ENCODE peak calls at places on chromosomes 2 and 18, in eight cellular contexts. O is GM12865, X is nephron progenitor cell, Q is endothelial cell, G is tibial artery, Z is type B pancreatic cell, C is GM13977, D is GM20000. R is an unnamed sample.

GRCh38 chr18:24023185-24023814 is 8.7 kb downstream of the TTC39C start:
- DNase-seq in C (no peak), X (peak; percentile 9), Z (no peak), D (no peak), O (no peak), Q (peak; percentile 11), G (no peak), R (no peak)

GRCh38 chr18:23230688-23231087 is 95.4 kb downstream of the CABLES1 start:
- DNase-seq in O (no peak), G (peak; percentile 84), C (no peak), Z (no peak), X (no peak), Q (no peak), D (no peak), R (no peak)

GRCh38 chr18:26803643-26804042 is 61.9 kb downstream of the AQP4 start:
- DNase-seq in Z (no peak), Q (no peak), C (no peak), O (no peak), X (no peak), G (no peak), D (no peak), R (no peak)

GRCh38 chr18:9535430-9535972 is 60.2 kb downstream of the RALBP1 start:
- DNase-seq in C (no peak), D (no peak), G (peak; percentile 84), Q (no peak), X (no peak), O (no peak), Z (no peak), R (no peak)

GRCh38 chr2:60641866-60642788 is 88.7 kb upstream of the BCL11A start:
- DNase-seq in C (peak; percentile 41), Q (peak; percentile 39), Z (no peak), D (peak; percentile 47), X (peak; percentile 47), G (no peak), O (peak; percentile 70), R (peak; percentile 28)

GRCh38 chr2:109393211-109393610 is 220.6 kb downstream of the SEPTIN10 start:
- DNase-seq in Z (no peak), D (no peak), C (no peak), O (no peak), X (no peak), G (no peak), Q (no peak), R (no peak)

GRCh38 chr2:235458839-235459273 is 35.0 kb upstream of the AGAP1 start:
- DNase-seq in O (no peak), C (no peak), D (no peak), X (no peak), Z (no peak), G (no peak), Q (peak; percentile 10), R (no peak)

GRCh38 chr2:215624423-215624829 is 188.6 kb upstream of the FN1 start:
- DNase-seq in G (peak; percentile 83), X (no peak), C (no peak), D (no peak), Z (no peak), Q (no peak), O (no peak), R (no peak)

GRCh38 chr2:11753886-11754704 is 7.7 kb downstream of the LPIN1 start:
- DNase-seq in X (no peak), D (peak; percentile 51), G (no peak), C (no peak), Q (no peak), O (peak; percentile 68), Z (no peak), R (peak; percentile 58)

GRCh38 chr2:112217854-112218253 is 37.0 kb downstream of the ZC3H8 start:
- DNase-seq in O (peak; percentile 7), D (no peak), G (no peak), Z (no peak), Q (no peak), C (no peak), X (no peak), R (no peak)

GRCh38 chr2:65003037-65003436 is 13.8 kb downstream of the SLC1A4 start:
- DNase-seq in X (no peak), G (no peak), D (no peak), O (no peak), Z (no peak), C (no peak), Q (no peak), R (no peak)

GRCh38 chr2:12046641-12047040 is 300.2 kb downstream of the LPIN1 start:
- DNase-seq in D (no peak), Z (no peak), G (no peak), C (no peak), X (no peak), Q (no peak), O (no peak), R (no peak)

GRCh38 chr2:99818842-99819241 is 323.5 kb downstream of the AFF3 start:
- DNase-seq in Q (no peak), Z (no peak), O (peak; percentile 20), D (no peak), C (no peak), X (no peak), G (no peak), R (no peak)
- TF ChIP-seq CTCF in Q (no peak), Z (peak; percentile 55), O (peak; percentile 2), D (no peak), C (peak; percentile 12), X (no peak), G (no peak), R (no peak)

GRCh38 chr2:236607471-236608307 is 38.1 kb downstream of the ACKR3 start:
- DNase-seq in Z (no peak), G (no peak), D (no peak), C (no peak), X (no peak), Q (no peak), O (peak; percentile 13), R (no peak)
- TF ChIP-seq CTCF in Z (peak; percentile 55), G (no peak), D (no peak), C (peak; percentile 4), X (no peak), Q (no peak), O (no peak), R (no peak)

DNA sequence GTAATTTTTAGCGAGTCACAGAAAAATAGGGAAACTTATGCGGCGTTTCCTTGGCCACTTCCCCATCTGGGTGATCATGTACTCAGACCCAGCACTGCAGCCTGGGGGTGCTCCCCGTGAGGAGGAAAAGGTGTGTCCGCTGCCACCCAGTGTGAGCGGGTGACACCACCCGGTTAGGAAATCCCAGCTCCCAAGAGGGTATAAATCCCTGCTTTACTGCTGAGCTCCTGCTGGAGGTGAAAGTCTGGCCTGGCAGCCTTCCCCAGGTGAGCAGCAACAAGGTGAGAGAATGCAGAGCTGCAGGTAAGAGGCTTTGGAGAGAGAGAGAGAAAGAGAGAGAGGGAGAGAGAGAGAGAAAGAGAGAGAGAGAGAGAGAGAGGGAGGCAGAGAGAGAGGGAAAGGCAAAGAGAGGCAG is at the start of gene IL1R2:
- DNase-seq in G (peak; percentile 71), X (no peak), Z (no peak), Q (no peak), O (no peak), D (no peak), C (no peak), R (peak; percentile 85)
- TF ChIP-seq CTCF in G (no peak), X (no peak), Z (no peak), Q (no peak), O (no peak), D (no peak), C (no peak), R (no peak)

GRCh38 chr2:217934321-217935131 is 68.3 kb downstream of the TNS1 start:
- DNase-seq in X (no peak), O (no peak), G (peak; percentile 89), D (no peak), Z (no peak), Q (no peak), C (no peak), R (peak; percentile 47)
- TF ChIP-seq CTCF in X (no peak), O (no peak), G (no peak), D (no peak), Z (no peak), Q (no peak), C (no peak), R (no peak)

GRCh38 chr2:232075080-232075479 is 113.6 kb downstream of the DIS3L2 start:
- DNase-seq in O (no peak), Z (no peak), D (no peak), Q (no peak), G (no peak), C (no peak), X (no peak), R (no peak)
- TF ChIP-seq CTCF in O (no peak), Z (no peak), D (no peak), Q (no peak), G (no peak), C (no peak), X (no peak), R (no peak)

DNA sequence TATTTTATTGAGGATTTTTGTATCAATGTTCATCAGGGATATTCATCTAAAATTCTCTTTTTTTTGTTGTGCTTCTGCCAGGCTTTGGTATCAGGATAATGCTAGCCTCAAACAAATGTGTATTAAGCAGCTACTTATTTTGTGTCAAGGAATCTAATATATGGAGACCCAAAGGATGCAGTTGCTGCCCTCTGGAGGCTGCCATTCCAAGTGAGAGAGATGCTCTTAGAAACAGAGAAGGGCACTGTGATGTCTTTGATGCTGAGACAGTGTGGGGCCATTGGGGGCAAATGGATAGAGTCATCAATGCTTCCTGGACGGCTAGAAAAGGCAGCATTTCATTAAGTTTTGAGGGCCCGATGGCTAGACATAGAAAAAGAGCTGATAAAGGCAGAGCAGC is 292.6 kb downstream of the SETBP1 start:
- DNase-seq in C (no peak), O (peak; percentile 46), G (no peak), Z (no peak), D (no peak), Q (no peak), X (no peak), R (no peak)
- TF ChIP-seq CTCF in C (peak; percentile 43), O (no peak), G (no peak), Z (peak; percentile 26), D (peak; percentile 14), Q (no peak), X (no peak), R (no peak)

GRCh38 chr2:59182249-59182648 is 941.1 kb upstream of the FANCL start:
- DNase-seq in D (peak; percentile 7), G (no peak), Q (peak; percentile 45), C (no peak), Z (no peak), X (peak; percentile 36), O (peak; percentile 17), R (no peak)
- TF ChIP-seq CTCF in D (peak; percentile 12), G (no peak), Q (peak; percentile 69), C (peak; percentile 49), Z (peak; percentile 73), X (peak; percentile 58), O (peak; percentile 42), R (peak; percentile 9)

GRCh38 chr2:178860551-178860950 is 53.3 kb upstream of the TTN start:
- DNase-seq in X (no peak), G (no peak), C (no peak), O (no peak), Z (no peak), D (no peak), Q (no peak), R (peak; percentile 20)
- TF ChIP-seq CTCF in X (no peak), G (peak; percentile 41), C (no peak), O (no peak), Z (no peak), D (no peak), Q (no peak), R (no peak)

GRCh38 chr2:52821631-52822030 is 946.0 kb upstream of the CHAC2 start:
- DNase-seq in C (no peak), Z (no peak), X (no peak), Q (no peak), G (no peak), D (no peak), O (no peak), R (no peak)
- TF ChIP-seq CTCF in C (no peak), Z (no peak), X (no peak), Q (no peak), G (no peak), D (no peak), O (no peak), R (no peak)

GRCh38 chr2:227813562-227814353 is at the start of gene CCL20:
- DNase-seq in D (no peak), Q (no peak), C (no peak), O (no peak), Z (no peak), G (no peak), X (no peak), R (peak; percentile 67)
- TF ChIP-seq CTCF in D (no peak), Q (no peak), C (no peak), O (no peak), Z (no peak), G (no peak), X (no peak), R (no peak)